ENCODE peak calls at places on chromosomes 3 and 15, in seven cellular contexts. D is A172; T is stimulated activated CD8-positive, alpha-beta memory T cell treated with anti-CD3 and anti-CD28 coated beads, Interleukin-4, amount 100 ng/mL, for 24 hours; S is NCI-H345; C is GM12865; Y is substantia nigra; N is activated CD4-positive, alpha-beta T cell treated with anti-CD3 and anti-CD28 coated beads, Interleukin-2, amount 50 U/mL, for 48 hours. A is an unnamed sample.

GRCh38 chr3:126199256-126199655 is 18.9 kb upstream of the ALDH1L1 start:
- DNase-seq in D (no peak), T (no peak), S (no peak), C (no peak), Y (no peak), N (no peak), A (no peak)

GRCh38 chr3:152508705-152509104 is 240.0 kb downstream of the MBNL1 start:
- DNase-seq in D (peak; percentile 18), T (no peak), S (no peak), C (peak; percentile 47), Y (no peak), N (no peak), A (no peak)

GRCh38 chr3:14383753-14384152 is 18.7 kb upstream of the SLC6A6 start:
- DNase-seq in D (peak; percentile 43), T (no peak), S (no peak), C (no peak), Y (no peak), N (no peak), A (no peak)

GRCh38 chr3:169945313-169945712 is 21.3 kb upstream of the SEC62 start:
- DNase-seq in D (no peak), T (peak; percentile 15), S (no peak), C (peak; percentile 97), Y (no peak), N (peak; percentile 47), A (no peak)

GRCh38 chr3:157475921-157476395 is 27.3 kb downstream of the VEPH1 start:
- DNase-seq in D (peak; percentile 76), T (no peak), S (no peak), C (no peak), Y (no peak), N (no peak), A (peak; percentile 58)

GRCh38 chr3:44954962-44955361 is 21.0 kb downstream of the ZDHHC3 start:
- DNase-seq in D (peak; percentile 39), T (no peak), S (no peak), C (peak; percentile 19), Y (no peak), N (no peak), A (peak; percentile 76)

GRCh38 chr3:126655887-126656286 is 963 bp upstream of the TXNRD3 start:
- DNase-seq in D (no peak), T (no peak), S (no peak), C (no peak), Y (no peak), N (no peak), A (no peak)

GRCh38 chr15:47504624-47505256 is 212.6 kb upstream of the SEMA6D start:
- DNase-seq in D (no peak), T (no peak), S (no peak), C (no peak), Y (no peak), N (no peak), A (no peak)

GRCh38 chr3:177928156-177928555 is 608.1 kb upstream of the KCNMB2 start:
- DNase-seq in D (peak; percentile 69), T (no peak), S (no peak), C (peak; percentile 18), Y (no peak), N (no peak), A (peak; percentile 68)

GRCh38 chr3:25962255-25962654 is 172.4 kb downstream of the OXSM start:
- DNase-seq in D (no peak), T (no peak), S (peak; percentile 1), C (no peak), Y (no peak), N (no peak), A (no peak)

GRCh38 chr15:66126057-66126855 is 127.3 kb downstream of the MEGF11 start:
- DNase-seq in D (no peak), T (no peak), S (peak; percentile 13), C (no peak), Y (no peak), N (no peak), A (no peak)

GRCh38 chr15:69045810-69046209 is 31.3 kb downstream of the NOX5 start:
- DNase-seq in D (no peak), T (no peak), S (no peak), C (no peak), Y (no peak), N (no peak), A (peak; percentile 83)

GRCh38 chr3:50318163-50318562 is 4.4 kb downstream of the HYAL2 start:
- DNase-seq in D (no peak), T (no peak), S (no peak), C (no peak), Y (no peak), N (no peak), A (no peak)

GRCh38 chr15:75732809-75733451 is 20.3 kb upstream of the CSPG4 start:
- DNase-seq in D (peak; percentile 50), T (peak; percentile 44), S (peak; percentile 30), C (peak; percentile 70), Y (no peak), N (peak; percentile 69), A (peak; percentile 64)

GRCh38 chr3:189908646-189909045 is 212.1 kb downstream of the P3H2 start:
- DNase-seq in D (peak; percentile 77), T (no peak), S (no peak), C (no peak), Y (no peak), N (no peak), A (peak; percentile 77)

A was measured in iris pigment epithelial cell.